ENCODE peak calls at places on chromosomes 7 and 10, in six cellular contexts. T, H, E, K, D and G are unnamed samples. For H3K27me3, the result is how much of the 10 kb centered on the place peaks cover.

GRCh38 chr7:149717481-149717880 is 55.9 kb downstream of the ZNF467 start:
- DNase-seq in D (no peak), K (peak), H (no peak), T (no peak), E (no peak), G (no peak)

GRCh38 chr10:26858707-26859034 is 2.1 kb downstream of the ABI1 start:
- DNase-seq in K (no peak), E (no peak), D (no peak), H (no peak), T (no peak), G (no peak)

GRCh38 chr7:87875151-87876039 is 765 bp downstream of the SLC25A40 start:
- DNase-seq in T (no peak), H (no peak), K (peak), D (no peak), E (no peak), G (no peak)

GRCh38 chr10:93916257-93917063 is 22.7 kb downstream of the SLC35G1 start:
- DNase-seq in E (no peak), H (no peak), K (no peak), D (no peak), T (peak), G (no peak)

GRCh38 chr7:101302641-101303101 is 18.9 kb downstream of the IFT22 start:
- DNase-seq in H (no peak), K (no peak), D (no peak), E (no peak), T (no peak), G (no peak)

GRCh38 chr7:128053023-128053422 is 21.8 kb upstream of the LRRC4 start:
- DNase-seq in K (no peak), H (no peak), D (no peak), E (no peak), T (no peak), G (no peak)

GRCh38 chr7:35725280-35725680 is 30.3 kb upstream of the HERPUD2 start:
- DNase-seq in T (no peak), D (no peak), H (no peak), E (no peak), K (no peak), G (peak)

GRCh38 chr7:73761854-73762658 is 8.0 kb downstream of the CLDN3 start:
- DNase-seq in H (no peak), T (no peak), E (no peak), K (no peak), D (no peak), G (no peak)

GRCh38 chr10:28532223-28532508 is 752 bp upstream of the WAC start:
- DNase-seq in E (no peak), T (no peak), K (peak), D (no peak), H (peak), G (no peak)

GRCh38 chr10:87598700-87599099 is 61.0 kb upstream of the PAPSS2 start:
- DNase-seq in E (no peak), K (no peak), T (no peak), H (no peak), D (no peak), G (no peak)

GRCh38 chr7:132084776-132085388 is 491.4 kb downstream of the PLXNA4 start:
- DNase-seq in D (no peak), E (no peak), K (no peak), T (no peak), H (no peak), G (no peak)

GRCh38 chr10:89129850-89130396 is 77.2 kb downstream of the CH25H start:
- DNase-seq in H (no peak), K (peak), E (peak), D (no peak), T (no peak), G (no peak)

GRCh38 chr7:130363156-130363847 is 17.0 kb upstream of the CPA1 start:
- DNase-seq in H (peak), D (peak), K (peak), T (no peak), E (peak), G (no peak)

GRCh38 chr7:72343991-72344390 is 68.1 kb downstream of the CALN1 start:
- DNase-seq in T (no peak), K (no peak), D (no peak), E (no peak), H (no peak), G (no peak)

GRCh38 chr7:21912305-21912704 is 33.4 kb downstream of the CDCA7L start:
- DNase-seq in K (no peak), E (no peak), D (no peak), H (no peak), T (no peak), G (no peak)

GRCh38 chr10:97673736-97674525 is 13.1 kb downstream of the AVPI1 start:
- DNase-seq in D (peak), K (peak), E (peak), H (no peak), T (no peak), G (no peak)

GRCh38 chr10:6204341-6205191 is 1.8 kb downstream of the PFKFB3 start:
- DNase-seq in D (peak), H (peak), T (no peak), K (peak), E (peak), G (no peak)

GRCh38 chr7:142383826-142384507 is 126.1 kb upstream of the PRSS58 start:
- DNase-seq in K (no peak), H (no peak), E (no peak), T (no peak), D (no peak), G (no peak)

GRCh38 chr7:143408686-143409551 is at the start of gene EPHA1:
- DNase-seq in K (no peak), D (no peak), T (no peak), H (no peak), E (no peak), G (peak)

GRCh38 chr10:132971448-132972148 is 29.2 kb upstream of the CFAP46 start:
- DNase-seq in K (no peak), D (no peak), H (no peak), E (no peak), T (peak), G (peak)

GRCh38 chr10:48523820-48524758 is 80.8 kb downstream of the ARHGAP22 start:
- DNase-seq in K (no peak), H (no peak), T (peak), D (no peak), E (no peak), G (no peak)

GRCh38 chr7:80623465-80624252 is 14.8 kb upstream of the CD36 start:
- DNase-seq in T (peak), H (no peak), K (no peak), E (no peak), D (no peak), G (no peak)

GRCh38 chr10:13016413-13016812 is 14.9 kb upstream of the CCDC3 start:
- DNase-seq in D (no peak), H (no peak), T (no peak), E (peak), K (no peak), G (no peak)

GRCh38 chr10:20004087-20004523 is 187.9 kb downstream of the PLXDC2 start:
- DNase-seq in D (peak), H (no peak), T (peak), E (peak), K (peak), G (no peak)

GRCh38 chr10:131833446-131834080 is 67.2 kb upstream of the PPP2R2D start:
- DNase-seq in K (no peak), E (no peak), H (no peak), T (no peak), D (no peak), G (no peak)

GRCh38 chr7:74427974-74428373 is 25.7 kb upstream of the GTF2IRD1 start:
- DNase-seq in T (no peak), D (no peak), K (no peak), E (no peak), H (no peak), G (no peak)

GRCh38 chr7:78794101-78794500 is 659.4 kb downstream of the MAGI2 start:
- DNase-seq in H (no peak), E (peak), D (no peak), K (no peak), T (no peak), G (no peak)

GRCh38 chr10:72692897-72693598 is 1.1 kb downstream of the MCU start:
- DNase-seq in D (peak), K (no peak), H (no peak), T (peak), E (no peak), G (no peak)

GRCh38 chr10:24958701-24959392 is 6.4 kb upstream of the PRTFDC1 start:
- DNase-seq in T (no peak), D (peak), K (no peak), E (peak), H (no peak), G (no peak)

GRCh38 chr7:102978280-102978679 is 65.5 kb downstream of the LRRC17 start:
- DNase-seq in E (peak), H (no peak), K (peak), T (no peak), D (peak), G (no peak)

GRCh38 chr7:131608112-131608498 is 51.7 kb upstream of the PODXL start:
- DNase-seq in D (no peak), T (peak), K (no peak), E (no peak), H (no peak), G (no peak)

GRCh38 chr10:34955391-34955790 is 134.8 kb downstream of the CUL2 start:
- DNase-seq in D (no peak), K (no peak), T (no peak), H (no peak), E (no peak), G (no peak)

GRCh38 chr10:66928000-66928770 is 2.3 kb downstream of the LRRTM3 start:
- DNase-seq in H (no peak), D (no peak), T (peak), E (peak), K (peak), G (no peak)

DNA sequence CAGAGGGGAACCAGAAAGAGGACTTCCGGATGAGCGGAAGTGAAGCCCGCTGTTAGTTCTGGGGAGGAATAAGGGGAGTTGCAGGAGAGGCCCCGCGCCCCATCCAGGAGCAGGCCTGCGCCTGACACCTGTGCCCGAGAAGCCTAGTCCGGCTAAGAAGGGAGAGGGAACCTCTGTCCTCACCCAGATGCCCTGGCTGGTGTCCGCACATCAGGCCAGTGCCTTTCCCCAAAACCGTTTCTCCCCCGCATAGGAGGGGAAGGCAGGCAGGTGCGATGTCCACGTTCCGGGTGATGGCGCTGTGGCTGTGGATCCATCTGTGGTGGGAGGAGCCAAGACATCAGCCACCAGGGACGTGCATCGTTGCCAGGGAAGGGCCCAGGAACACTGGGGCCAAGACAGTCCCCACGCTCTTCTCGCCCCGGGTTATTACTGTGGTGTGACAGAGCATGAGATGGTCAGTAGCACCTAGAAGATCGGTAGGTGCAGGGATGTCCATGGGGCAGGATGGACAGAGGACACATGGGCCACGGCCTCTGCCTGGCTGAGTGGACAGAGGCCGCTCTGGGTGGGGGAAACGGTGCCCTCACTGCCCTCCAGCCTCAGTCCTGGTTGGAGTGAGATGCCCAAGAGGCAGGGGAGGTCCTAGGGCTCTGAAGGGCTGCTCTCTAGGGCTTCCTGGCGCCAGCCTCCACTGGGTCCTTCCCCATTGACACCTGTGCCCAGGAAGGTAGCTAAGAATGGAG is 262.7 kb downstream of the CELF2 start:
- DNase-seq in E (no peak), T (no peak), H (no peak), K (no peak), D (no peak), G (no peak)
- H3K27ac ChIP-seq in E (no peak), T (no peak), H (no peak), K (no peak), D (no peak), G (no peak)

GRCh38 chr7:100049441-100050291 is at the start of gene ZSCAN21:
- DNase-seq in E (peak), H (peak), K (peak), D (peak), T (peak), G (peak)

GRCh38 chr7:100040575-100040974 is 9.0 kb upstream of the ZSCAN21 start:
- DNase-seq in K (no peak), H (no peak), E (no peak), D (no peak), T (no peak), G (no peak)

GRCh38 chr7:100048680-100049079 is 894 bp upstream of the ZSCAN21 start:
- DNase-seq in H (no peak), K (no peak), T (no peak), E (no peak), D (no peak), G (no peak)

DNA sequence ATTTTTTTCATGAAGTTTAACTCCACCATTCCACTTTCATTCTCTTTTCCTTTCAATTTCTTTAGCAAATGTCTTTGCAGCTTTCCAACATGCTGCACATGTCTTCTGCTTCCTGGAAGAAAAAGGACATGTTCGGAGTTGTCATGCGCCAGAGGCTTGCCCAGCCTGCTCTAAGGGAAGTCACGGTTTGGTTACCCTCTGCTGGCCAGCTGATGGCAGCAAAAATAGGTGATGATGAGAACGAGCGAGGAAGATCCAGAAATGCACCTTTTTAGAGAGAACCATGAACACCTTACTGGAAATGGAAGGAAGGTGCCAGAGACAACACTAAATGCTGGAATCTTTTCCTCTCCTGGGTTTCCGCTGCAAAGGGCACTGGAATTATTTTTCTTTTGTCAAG is 4.9 kb upstream of the ZSCAN21 start:
- DNase-seq in E (no peak), H (no peak), D (no peak), K (peak), T (no peak), G (no peak)
- TF ChIP-seq CTCF in E (peak), H (no peak), D (no peak), K (peak), T (no peak), G (no peak)

GRCh38 chr10:33858326-33858725 is 523.9 kb upstream of the NRP1 start:
- DNase-seq in H (no peak), T (no peak), D (no peak), E (no peak), K (no peak), G (no peak)
- H3K27me3 ChIP-seq in H (under half), T (under half), D (under half), E (under half), K (under half), G (under half)

DNA sequence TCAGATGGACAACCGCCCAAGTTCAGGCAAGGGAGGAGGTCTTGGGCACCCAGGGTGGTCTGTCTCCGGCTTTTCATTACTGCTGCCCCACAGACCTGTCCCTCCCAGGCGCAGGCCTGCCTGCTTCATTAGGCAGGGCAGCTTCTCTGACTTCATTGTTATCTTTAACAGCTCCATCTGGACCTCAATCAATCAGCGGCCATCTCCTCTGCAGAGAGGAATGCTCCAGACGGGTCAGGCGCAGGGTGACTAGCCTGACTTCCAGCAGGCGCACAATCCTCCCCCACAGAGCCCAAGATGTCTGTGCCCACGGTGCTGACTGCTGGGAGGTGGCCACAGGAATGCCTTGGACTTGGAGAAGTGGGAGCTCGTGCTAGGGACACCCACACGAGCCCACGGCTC is 20.4 kb downstream of the HSPA12A start:
- DNase-seq in T (no peak), E (peak), H (no peak), K (peak), D (no peak), G (no peak)
- H3K27ac ChIP-seq in T (no peak), E (no peak), H (no peak), K (no peak), D (no peak), G (no peak)

DNA sequence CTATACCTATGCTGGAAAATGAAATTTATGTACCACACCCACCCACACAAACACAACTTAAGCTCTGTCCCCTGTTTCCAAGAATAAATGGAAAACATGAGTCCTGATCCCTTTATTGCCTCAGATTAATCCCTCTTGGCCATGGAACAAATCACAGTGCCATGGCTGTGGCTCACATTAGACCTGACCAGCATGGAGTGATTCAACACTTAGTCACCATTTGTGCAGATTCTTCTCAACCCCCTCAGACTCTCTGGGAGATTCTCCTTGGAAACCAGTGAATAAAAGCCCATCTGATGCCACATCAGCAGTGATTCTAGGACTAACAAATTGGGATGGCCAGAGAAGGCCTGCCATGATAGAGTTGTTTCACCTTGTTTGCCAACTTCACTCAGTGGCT is 204.4 kb upstream of the TMEM72 start:
- DNase-seq in D (no peak), K (no peak), E (peak), T (no peak), H (no peak), G (no peak)
- TF ChIP-seq CTCF in D (no peak), K (no peak), E (no peak), T (no peak), H (no peak), G (no peak)

DNA sequence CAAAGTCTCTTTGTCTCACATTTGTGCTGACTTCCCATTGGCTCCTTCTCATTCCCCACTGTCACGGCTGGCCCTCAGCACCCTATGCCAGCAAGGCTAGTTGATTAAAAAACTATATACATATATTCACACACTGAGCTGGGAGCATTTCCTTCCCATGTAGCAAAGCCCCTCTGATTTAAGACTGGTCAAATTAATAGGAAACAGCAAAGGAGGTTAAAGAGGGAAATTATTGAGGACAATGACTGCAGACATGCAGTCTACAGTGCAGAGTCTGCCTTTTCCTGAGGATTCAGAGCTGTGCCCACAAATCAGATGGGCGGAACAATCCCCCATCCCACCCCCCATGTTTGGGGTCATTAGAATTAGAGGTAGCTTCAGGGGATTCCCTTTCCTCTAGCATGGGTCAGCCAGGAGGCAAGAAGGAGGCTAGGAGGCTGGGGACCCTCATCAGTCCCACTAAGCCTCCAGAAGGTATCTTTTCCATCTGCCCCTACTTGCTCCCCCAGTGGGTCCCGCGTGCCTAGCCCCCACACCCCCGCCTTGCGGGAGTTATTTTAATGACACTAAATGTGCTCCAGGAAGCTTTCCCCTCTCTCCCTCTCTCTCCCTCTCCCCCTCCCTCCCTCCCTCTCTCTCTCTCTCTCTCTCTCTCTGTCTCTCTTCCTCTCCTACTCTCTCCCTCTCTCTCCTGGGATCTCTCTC is 9.8 kb upstream of the DLX6 start:
- DNase-seq in K (no peak), E (no peak), D (no peak), H (no peak), T (no peak), G (no peak)
- H3K27me3 ChIP-seq in K (half or more), E (half or more), D (under half), H (half or more), T (half or more), G (half or more)

GRCh38 chr7:2526659-2527504 is 7.3 kb downstream of the LFNG start:
- DNase-seq in K (no peak), H (no peak), T (no peak), E (no peak), D (no peak), G (no peak)
- H3K27ac ChIP-seq in K (no peak), H (no peak), T (no peak), E (no peak), D (no peak), G (peak)

DNA sequence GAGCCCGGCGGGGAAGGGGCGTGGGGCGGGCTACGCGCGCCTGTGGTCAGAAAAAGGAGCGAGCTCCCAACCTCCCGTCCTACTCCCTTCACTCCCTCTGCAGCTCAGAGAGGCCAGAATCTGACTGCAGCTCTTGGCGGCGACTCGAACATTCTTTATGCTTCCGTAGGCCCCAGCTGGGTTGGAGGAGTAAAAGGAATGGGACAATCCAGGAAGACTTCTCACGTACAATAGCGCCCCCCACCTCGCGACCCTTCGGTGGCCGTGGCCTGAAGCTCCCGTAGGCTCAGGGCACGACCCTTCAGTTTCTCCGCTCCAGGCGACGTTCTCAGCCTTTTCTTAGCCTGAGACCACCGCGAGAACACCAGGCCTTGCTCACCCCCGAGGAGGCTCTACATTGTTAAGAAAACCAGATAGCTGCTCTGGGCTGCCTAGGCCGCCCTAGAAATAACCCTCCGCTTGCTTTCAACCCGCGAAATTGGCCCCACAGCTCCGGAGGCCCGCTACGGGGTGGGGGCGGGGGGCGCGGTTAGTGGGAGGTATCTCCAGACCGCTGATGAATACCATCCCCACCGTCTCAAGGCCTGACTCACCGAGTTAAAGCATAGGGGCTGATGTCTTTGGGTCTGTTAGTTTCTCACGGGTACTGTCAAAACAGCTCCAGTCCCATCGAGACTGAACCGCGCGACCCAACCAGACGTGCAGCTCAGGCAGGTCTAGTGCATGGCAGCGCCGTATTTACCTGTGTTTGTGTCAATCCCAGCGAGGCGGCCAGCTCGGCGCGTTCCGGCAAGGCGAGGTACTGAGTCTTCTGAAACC is 3.0 kb downstream of the DLX5 start:
- DNase-seq in E (no peak), K (no peak), D (no peak), H (no peak), T (no peak), G (no peak)
- TF ChIP-seq CTCF in E (no peak), K (no peak), D (no peak), H (no peak), T (no peak), G (no peak)